ENCODE peak calls at places on chromosomes 11 and 22, in five cellular contexts. A is fibroblast of pulmonary artery, I is cardiac fibroblast, Q is fibroblast of lung, W is endothelial cell of umbilical vein. U is an unnamed sample.

GRCh38 chr11:128965485-128965884 is 22.8 kb upstream of the TP53AIP1 start:
- DNase-seq in A (no peak), W (peak; percentile 20), I (peak; percentile 11), Q (peak; percentile 12), U (peak; percentile 47)

GRCh38 chr11:1227551-1228182 is 4.8 kb downstream of the MUC5B start:
- DNase-seq in A (no peak), W (no peak), Q (no peak), I (no peak), U (no peak)

GRCh38 chr22:25572708-25573161 is 8.3 kb downstream of the GRK3 start:
- DNase-seq in Q (no peak), A (no peak), I (no peak), W (no peak), U (no peak)

GRCh38 chr11:78334109-78334508 is 83.5 kb downstream of the GAB2 start:
- DNase-seq in Q (no peak), I (no peak), A (no peak), W (no peak), U (no peak)

GRCh38 chr11:129861702-129862107 is 33.7 kb downstream of the NFRKB start:
- DNase-seq in I (peak; percentile 94), A (peak; percentile 94), W (peak; percentile 89), Q (peak; percentile 90), U (peak; percentile 96)

GRCh38 chr11:12402027-12402426 is 24.7 kb downstream of the PARVA start:
- DNase-seq in Q (no peak), W (no peak), A (no peak), I (no peak), U (peak; percentile 42)

GRCh38 chr11:92473736-92474135 is 249.1 kb downstream of the FAT3 start:
- DNase-seq in W (no peak), I (no peak), Q (no peak), A (no peak), U (no peak)

GRCh38 chr11:73137262-73137941 is 4.7 kb downstream of the FCHSD2 start:
- DNase-seq in W (no peak), Q (no peak), I (no peak), A (no peak), U (no peak)

GRCh38 chr11:125165111-125165663 is 636 bp downstream of the PKNOX2 start:
- DNase-seq in Q (peak; percentile 26), I (no peak), W (peak; percentile 32), A (peak; percentile 33), U (peak; percentile 32)

GRCh38 chr11:2703487-2704141 is 3.8 kb upstream of the KCNQ1OT1 start:
- DNase-seq in W (no peak), A (peak; percentile 42), Q (no peak), I (peak; percentile 67), U (peak; percentile 34)

GRCh38 chr11:72119188-72119587 is 6.7 kb upstream of the ANAPC15 start:
- DNase-seq in W (no peak), Q (no peak), I (no peak), A (no peak), U (no peak)

GRCh38 chr22:19350476-19350859 is 58.9 kb upstream of the CLTCL1 start:
- DNase-seq in Q (no peak), W (no peak), I (no peak), A (no peak), U (no peak)

GRCh38 chr11:78907636-78908035 is 333.0 kb upstream of the NARS2 start:
- DNase-seq in W (no peak), A (no peak), Q (no peak), I (no peak), U (no peak)

GRCh38 chr11:94245121-94245520 is 59.3 kb upstream of the IZUMO1R start:
- DNase-seq in A (no peak), Q (no peak), W (no peak), I (no peak), U (no peak)

GRCh38 chr11:27528711-27529110 is 22.1 kb upstream of the LIN7C start:
- DNase-seq in A (no peak), Q (no peak), I (no peak), W (no peak), U (no peak)

GRCh38 chr11:7353100-7353499 is 101.4 kb downstream of the SYT9 start:
- DNase-seq in Q (no peak), A (peak; percentile 22), I (peak; percentile 30), W (peak; percentile 24), U (peak; percentile 46)

GRCh38 chr11:110092577-110093406 is at the start of gene ZC3H12C:
- DNase-seq in I (peak; percentile 90), A (peak; percentile 90), Q (peak; percentile 93), W (peak; percentile 89), U (peak; percentile 92)
- H3K4me3 ChIP-seq in I (peak within 1 kb of the TSS; percentile 69), A (peak within 1 kb of the TSS; percentile 72), Q (peak within 1 kb of the TSS; percentile 87), W (peak within 1 kb of the TSS; percentile 88), U (peak within 1 kb of the TSS; percentile 74)

GRCh38 chr22:28051787-28052356 is 132.8 kb upstream of the PITPNB start:
- DNase-seq in A (peak; percentile 79), I (peak; percentile 78), W (peak; percentile 66), Q (peak; percentile 73), U (peak; percentile 75)
- TF ChIP-seq CTCF in A (peak; percentile 94), I (peak; percentile 92), W (peak; percentile 85), Q (peak; percentile 92), U (peak; percentile 99)

GRCh38 chr11:109946322-109946846 is 146.8 kb upstream of the ZC3H12C start:
- DNase-seq in W (peak; percentile 97), A (peak; percentile 99), I (peak; percentile 98), Q (peak; percentile 99), U (peak; percentile 99)

GRCh38 chr11:109940816-109941215 is 152.4 kb upstream of the ZC3H12C start:
- DNase-seq in W (peak; percentile 11), I (peak; percentile 55), A (peak; percentile 82), Q (peak; percentile 81), U (peak; percentile 90)

DNA sequence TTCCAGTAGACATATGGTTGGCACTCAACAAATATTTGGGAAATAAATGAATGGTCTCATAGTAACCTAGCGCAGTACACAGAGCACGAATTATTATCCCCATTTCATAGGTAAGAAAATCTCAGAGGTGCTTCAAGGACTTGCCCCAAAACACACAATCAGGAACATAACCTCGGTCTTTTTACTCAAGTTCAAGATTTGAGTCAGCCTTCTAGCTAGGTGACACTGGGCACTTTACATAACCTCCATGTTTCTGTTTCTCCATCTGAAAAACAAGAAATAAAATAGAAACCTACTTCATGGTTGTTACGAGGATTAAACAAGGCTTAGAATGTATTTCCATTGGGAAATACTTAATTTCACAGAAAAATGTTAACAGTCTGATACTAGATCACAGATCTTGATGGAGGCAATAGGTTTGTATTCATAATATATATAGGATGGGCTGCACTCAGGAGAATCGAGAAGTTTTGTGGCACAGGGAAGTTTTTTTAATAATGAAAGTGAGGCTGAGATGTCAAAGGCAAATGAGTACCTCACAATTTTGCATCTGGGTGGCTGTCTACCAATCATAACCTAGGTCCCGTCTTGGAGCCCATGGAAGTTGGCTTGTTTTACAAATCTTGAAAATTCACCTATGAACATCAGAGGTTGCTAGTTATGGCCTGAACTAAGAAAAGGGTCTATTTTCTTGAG is 147.4 kb upstream of the ZC3H12C start:
- DNase-seq in W (no peak), Q (no peak), I (no peak), A (no peak), U (no peak)
- H3K4me3 ChIP-seq in W (no peak overlapping the region), Q (no peak overlapping the region), I (no peak overlapping the region), A (no peak overlapping the region), U (no peak overlapping the region)

GRCh38 chr22:23752750-23753149 is 1.5 kb downstream of the VPREB3 start:
- DNase-seq in I (no peak), W (no peak), A (no peak), Q (no peak), U (no peak)

GRCh38 chr22:23753371-23753770 is 854 bp downstream of the VPREB3 start:
- DNase-seq in W (no peak), I (no peak), A (no peak), Q (no peak), U (no peak)

GRCh38 chr22:23754980-23755636 is 883 bp upstream of the VPREB3 start:
- DNase-seq in Q (no peak), W (peak; percentile 73), A (peak; percentile 79), I (peak; percentile 54), U (no peak)

GRCh38 chr22:23755711-23756110 is 1.5 kb upstream of the VPREB3 start:
- DNase-seq in W (no peak), Q (no peak), A (no peak), I (no peak), U (no peak)

DNA sequence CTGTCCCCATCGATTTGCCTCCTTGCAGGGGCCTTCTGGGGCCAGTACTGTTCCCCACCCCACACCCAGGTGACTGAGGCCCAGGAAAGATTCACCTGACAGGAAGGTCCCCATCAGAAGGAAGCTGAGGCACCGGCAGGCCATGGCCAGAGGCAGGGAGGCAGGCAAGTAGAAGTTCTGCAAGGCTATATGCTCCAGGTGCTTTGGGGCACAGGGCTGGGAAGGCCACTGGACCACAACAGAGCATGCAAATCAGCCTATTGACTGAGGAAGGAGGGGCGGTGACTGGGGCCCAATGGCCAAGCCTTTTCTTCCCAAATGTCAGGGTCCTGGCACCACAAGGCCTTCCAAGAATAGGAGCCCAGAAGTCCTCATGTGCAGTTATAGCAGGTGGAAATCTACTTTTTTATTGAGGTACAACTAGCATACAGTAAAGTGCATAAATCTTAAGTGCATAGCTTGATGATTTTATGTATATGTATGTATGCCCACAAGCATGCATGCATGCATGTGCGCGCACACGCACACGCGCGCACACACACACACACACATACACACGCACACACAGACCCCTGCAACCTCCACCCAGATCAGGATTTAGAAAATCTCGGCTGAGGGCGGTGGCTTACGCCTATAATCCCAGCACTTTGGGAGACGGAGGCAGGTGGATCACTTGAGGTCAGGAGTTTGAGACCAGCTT is at the start of gene VPREB3:
- DNase-seq in W (no peak), Q (no peak), I (no peak), A (no peak), U (no peak)
- TF ChIP-seq CTCF in W (no peak), Q (no peak), I (no peak), A (no peak), U (no peak)

GRCh38 chr11:46557684-46558151 is 36.1 kb downstream of the AMBRA1 start:
- DNase-seq in W (no peak), Q (peak; percentile 31), I (no peak), A (no peak), U (peak; percentile 33)

GRCh38 chr11:46551261-46551660 is 42.6 kb downstream of the AMBRA1 start:
- DNase-seq in W (no peak), Q (no peak), A (no peak), I (no peak), U (no peak)

GRCh38 chr11:46553746-46554204 is 40.0 kb downstream of the AMBRA1 start:
- DNase-seq in W (peak; percentile 75), A (no peak), I (no peak), Q (no peak), U (no peak)

GRCh38 chr11:46554205-46555162 is 39.3 kb downstream of the AMBRA1 start:
- DNase-seq in Q (peak; percentile 85), A (peak; percentile 86), I (peak; percentile 76), W (peak; percentile 84), U (peak; percentile 73)

GRCh38 chr11:46555269-46556054 is 38.4 kb downstream of the AMBRA1 start:
- DNase-seq in A (peak; percentile 69), W (peak; percentile 48), Q (peak; percentile 12), I (peak; percentile 54), U (peak; percentile 69)
- H3K4me3 ChIP-seq in A (no peak overlapping the region), W (no peak overlapping the region), Q (no peak overlapping the region), I (no peak overlapping the region), U (no peak overlapping the region)